ENCODE peak calls at places on chromosomes 3 and 15, in six cellular contexts. R, C, S, V, U and K are unnamed samples.
A peak's percentile ranks its signal among the peaks of the same experiment; 100 is the strongest.

GRCh38 chr3:154758109-154758868 is 321.8 kb upstream of the MME start:
- DNase-seq in U (no peak), S (no peak), V (no peak), R (no peak), C (no peak), K (no peak)

GRCh38 chr3:37907906-37908305 is 46.2 kb downstream of the CTDSPL start:
- DNase-seq in R (no peak), C (no peak), U (no peak), S (no peak), V (peak; percentile 95), K (no peak)

GRCh38 chr3:100548053-100548452 is 55.6 kb downstream of the TMEM45A start:
- DNase-seq in V (no peak), U (no peak), S (no peak), R (no peak), C (no peak), K (no peak)

GRCh38 chr3:196559826-196560225 is 8.5 kb downstream of the WDR53 start:
- DNase-seq in U (no peak), C (no peak), V (no peak), S (no peak), R (no peak), K (no peak)

GRCh38 chr3:195441971-195442572 is 748 bp downstream of the ACAP2 start:
- DNase-seq in U (peak; percentile 50), V (no peak), R (peak; percentile 73), C (peak; percentile 51), S (peak; percentile 87), K (no peak)

GRCh38 chr15:86624261-86625036 is 544.8 kb downstream of the AGBL1 start:
- DNase-seq in U (peak; percentile 79), V (peak; percentile 73), S (no peak), R (peak; percentile 64), C (peak; percentile 58), K (no peak)

GRCh38 chr3:136412307-136412706 is 162.2 kb downstream of the PCCB start:
- DNase-seq in V (no peak), R (no peak), S (no peak), C (no peak), U (no peak), K (no peak)

GRCh38 chr15:35696767-35697231 is 150.8 kb upstream of the DPH6 start:
- DNase-seq in V (peak; percentile 15), U (no peak), R (no peak), S (no peak), C (no peak), K (no peak)

GRCh38 chr3:50008931-50009330 is 69.0 kb downstream of the RBM6 start:
- DNase-seq in U (no peak), S (no peak), C (no peak), V (no peak), R (no peak), K (no peak)

GRCh38 chr3:136690611-136691010 is 61.6 kb downstream of the STAG1 start:
- DNase-seq in U (no peak), C (no peak), S (no peak), V (no peak), R (no peak), K (no peak)

GRCh38 chr3:119769394-119770149 is 12.3 kb upstream of the NR1I2 start:
- DNase-seq in U (peak; percentile 44), R (no peak), C (no peak), V (no peak), S (no peak), K (no peak)

GRCh38 chr15:80152896-80153876 is at the start of gene FAH:
- DNase-seq in C (peak; percentile 62), U (peak; percentile 36), V (peak; percentile 30), R (no peak), S (no peak), K (no peak)

GRCh38 chr15:59885832-59886231 is 118.3 kb upstream of the FOXB1 start:
- DNase-seq in R (no peak), C (no peak), U (no peak), S (no peak), V (no peak), K (no peak)

GRCh38 chr15:90400759-90401314 is 12.8 kb downstream of the IQGAP1 start:
- DNase-seq in S (no peak), C (no peak), V (peak; percentile 93), R (peak; percentile 87), U (peak; percentile 69), K (no peak)

GRCh38 chr3:61358364-61358763 is 107.1 kb upstream of the FHIT start:
- DNase-seq in U (peak; percentile 74), C (no peak), S (no peak), R (peak; percentile 90), V (no peak), K (peak; percentile 95)

GRCh38 chr3:84904212-84904611 is 54.6 kb upstream of the CADM2 start:
- DNase-seq in C (no peak), U (no peak), R (no peak), V (no peak), S (no peak), K (no peak)

GRCh38 chr3:61562042-61562809 is 855 bp downstream of the PTPRG start:
- DNase-seq in R (peak; percentile 65), U (peak; percentile 13), V (no peak), C (no peak), S (peak; percentile 86), K (no peak)

GRCh38 chr3:188349276-188349962 is 195.5 kb downstream of the LPP start:
- DNase-seq in S (no peak), C (no peak), V (no peak), R (no peak), U (no peak), K (no peak)

GRCh38 chr15:92643849-92644815 is 11.4 kb downstream of the FAM174B start:
- DNase-seq in V (no peak), U (no peak), R (no peak), C (no peak), S (peak; percentile 20), K (no peak)

GRCh38 chr15:40952901-40953712 is at the start of gene CHAC1:
- DNase-seq in C (peak; percentile 96), U (peak; percentile 97), V (no peak), R (peak; percentile 97), S (peak; percentile 98), K (peak; percentile 98)
- TF ChIP-seq EP300 in C (peak; percentile 50), U (no peak), V (no peak), R (no peak), S (no peak), K (no peak)

DNA sequence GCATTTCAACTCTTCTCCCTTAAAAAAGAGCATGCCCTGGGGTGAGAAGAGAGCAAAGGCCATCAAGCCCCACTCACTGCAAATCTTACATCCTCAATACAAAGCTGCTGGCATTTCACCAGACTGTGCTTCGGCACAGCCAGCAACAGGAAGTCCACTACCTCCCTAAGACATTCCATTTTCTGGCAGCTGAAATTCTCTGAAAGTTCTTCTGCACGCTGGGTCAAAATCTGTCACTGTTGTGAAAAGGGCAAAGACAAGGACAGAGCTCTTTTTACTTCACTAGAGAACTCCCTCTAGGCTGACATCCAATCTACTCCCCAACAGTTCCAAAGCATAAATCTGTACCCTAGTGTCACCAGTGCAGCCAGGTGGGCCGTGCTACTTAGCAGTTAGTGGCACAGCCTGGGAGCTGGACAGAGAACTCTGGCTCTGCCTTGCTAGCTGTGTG is 6.3 kb downstream of the MTMR10 start:
- DNase-seq in U (peak; percentile 29), V (no peak), C (no peak), S (no peak), R (no peak), K (no peak)
- H3K4me1 ChIP-seq in U (peaks cover 52% of the 10 kb centered on the region), V (peaks cover 55% of the 10 kb centered on the region), C (no peaks in the 10 kb centered on the region), S (peaks cover 62% of the 10 kb centered on the region), R (peaks cover 75% of the 10 kb centered on the region), K (peaks cover 69% of the 10 kb centered on the region)

DNA sequence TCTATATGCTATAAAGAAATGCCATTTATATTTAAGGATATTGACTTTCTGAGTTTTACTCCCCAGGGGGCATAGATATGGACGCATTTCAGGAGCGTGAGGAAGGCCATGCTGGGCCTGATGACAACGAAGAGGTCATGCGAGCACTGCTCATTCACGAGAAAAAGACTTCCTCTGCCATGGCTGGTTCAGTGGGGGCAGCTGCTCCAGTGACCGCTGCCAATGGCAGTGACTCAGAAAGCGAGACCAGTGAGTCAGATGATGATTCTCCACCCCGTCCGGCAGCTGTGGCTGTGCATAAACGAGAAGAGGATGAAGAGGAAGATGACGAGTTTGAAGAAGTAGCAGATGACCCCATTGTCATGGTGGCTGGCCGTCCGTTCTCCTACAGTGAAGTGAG is 38.4 kb downstream of the GTF2E1 start:
- DNase-seq in U (peak; percentile 32), R (no peak), S (no peak), V (no peak), C (no peak), K (no peak)
- TF ChIP-seq POLR2AphosphoS5 in U (no peak), R (no peak), S (no peak), V (no peak), C (no peak), K (no peak)

GRCh38 chr15:75666823-75667501 is 19.2 kb downstream of the SNX33 start:
- DNase-seq in U (peak; percentile 71), C (no peak), R (no peak), S (no peak), V (peak; percentile 37), K (no peak)

GRCh38 chr15:75669879-75670212 is 22.1 kb downstream of the SNX33 start:
- DNase-seq in C (no peak), V (no peak), S (no peak), R (no peak), U (no peak), K (no peak)

GRCh38 chr15:75672111-75672602 is 24.4 kb downstream of the SNX33 start:
- DNase-seq in V (no peak), U (no peak), S (no peak), C (no peak), R (no peak), K (no peak)

GRCh38 chr15:75671684-75672083 is 24.0 kb downstream of the SNX33 start:
- DNase-seq in V (no peak), R (no peak), C (no peak), S (no peak), U (no peak), K (no peak)

GRCh38 chr15:75669191-75669878 is 21.6 kb downstream of the SNX33 start:
- DNase-seq in S (no peak), R (no peak), U (no peak), V (no peak), C (no peak), K (no peak)
- TF ChIP-seq EP300 in S (no peak), R (no peak), U (no peak), V (no peak), C (no peak), K (no peak)

GRCh38 chr3:157126365-157126764 is 33.6 kb downstream of the CCNL1 start:
- DNase-seq in C (no peak), U (no peak), V (no peak), S (no peak), R (no peak), K (peak; percentile 21)

GRCh38 chr3:157121522-157121921 is 38.4 kb downstream of the CCNL1 start:
- DNase-seq in R (no peak), C (no peak), S (no peak), U (no peak), V (no peak), K (no peak)

GRCh38 chr3:157125101-157125500 is 34.8 kb downstream of the CCNL1 start:
- DNase-seq in U (no peak), R (no peak), S (no peak), V (no peak), C (no peak), K (no peak)

GRCh38 chr3:157122116-157122515 is 37.8 kb downstream of the CCNL1 start:
- DNase-seq in S (no peak), V (peak; percentile 43), U (no peak), C (no peak), R (no peak), K (no peak)

DNA sequence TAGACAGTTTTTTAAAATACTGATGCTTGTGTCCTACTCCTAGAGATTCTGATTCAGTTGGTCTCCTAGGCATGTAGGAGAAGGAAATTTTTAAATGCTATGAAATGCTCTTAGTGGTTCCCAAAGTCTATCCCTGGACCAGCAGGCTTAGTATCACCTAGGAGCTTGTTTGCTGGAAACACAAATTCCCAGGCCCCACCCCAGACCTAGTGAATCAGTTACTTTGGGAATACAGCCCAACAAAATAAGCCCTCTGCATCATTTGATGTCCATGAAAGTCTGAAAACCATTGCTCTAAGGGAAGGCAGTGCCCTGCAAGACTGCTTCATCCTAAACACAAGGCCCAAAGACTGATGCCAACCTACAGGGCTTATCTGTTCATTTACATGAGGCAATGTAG is 36.3 kb downstream of the CCNL1 start:
- DNase-seq in V (no peak), R (no peak), S (no peak), U (no peak), C (no peak), K (no peak)
- H3K4me1 ChIP-seq in V (peaks cover 100% of the 10 kb centered on the region), R (peaks cover 8% of the 10 kb centered on the region), S (peaks cover 25% of the 10 kb centered on the region), U (peaks cover 42% of the 10 kb centered on the region), C (no peaks in the 10 kb centered on the region), K (peaks cover 15% of the 10 kb centered on the region)